ENCODE peak calls at places on chromosomes 11 and 22, in four cellular contexts. Y is stomach, P is upper lobe of left lung, R is transverse colon. U is an unnamed sample.

GRCh38 chr11:46808804-46809431 is 37.2 kb downstream of the CKAP5 start:
- DNase-seq in P (no peak), Y (no peak), R (no peak), U (no peak)

GRCh38 chr11:32511926-32512325 is 71.7 kb upstream of the EIF3M start:
- DNase-seq in R (no peak), P (no peak), Y (no peak), U (no peak)

GRCh38 chr11:128603003-128603715 is 15.8 kb upstream of the ETS1 start:
- DNase-seq in P (no peak), R (no peak), Y (no peak), U (no peak)

GRCh38 chr22:44143596-44143995 is 37.1 kb upstream of the PARVG start:
- DNase-seq in Y (no peak), R (no peak), P (no peak), U (no peak)

GRCh38 chr11:123065634-123066033 is 3.7 kb upstream of the HSPA8 start:
- DNase-seq in R (no peak), P (no peak), Y (no peak), U (no peak)

GRCh38 chr11:119236490-119236889 is 30.4 kb downstream of the CBL start:
- DNase-seq in R (no peak), Y (no peak), P (no peak), U (no peak)

GRCh38 chr11:114821626-114822025 is 143.3 kb downstream of the NXPE2 start:
- DNase-seq in Y (no peak), R (no peak), P (no peak), U (no peak)

GRCh38 chr11:3000032-3000961 is 8.2 kb upstream of the NAP1L4 start:
- DNase-seq in R (peak; percentile 61), P (peak; percentile 61), Y (peak; percentile 95), U (peak; percentile 12)

GRCh38 chr11:119315139-119316016 is 1.6 kb downstream of the MCAM start:
- DNase-seq in Y (no peak), P (no peak), R (peak; percentile 62), U (no peak)

GRCh38 chr11:46388619-46389449 is 2.7 kb downstream of the CHRM4 start:
- DNase-seq in P (no peak), Y (no peak), R (no peak), U (no peak)

GRCh38 chr11:61912991-61913698 is 4.2 kb downstream of the RAB3IL1 start:
- DNase-seq in P (peak; percentile 19), R (no peak), Y (no peak), U (peak; percentile 27)

GRCh38 chr22:17980013-17980510 is 44.3 kb downstream of the MICAL3 start:
- DNase-seq in R (no peak), Y (no peak), P (no peak), U (no peak)

GRCh38 chr11:108207683-108208060 is 14.8 kb downstream of the NPAT start:
- DNase-seq in R (no peak), P (no peak), Y (no peak), U (no peak)

GRCh38 chr22:50530857-50531545 is 1.2 kb upstream of the TYMP start:
- DNase-seq in P (peak; percentile 94), Y (peak; percentile 91), R (peak; percentile 93), U (no peak)

GRCh38 chr11:120137611-120138521 is at the start of gene TRIM29:
- DNase-seq in R (peak; percentile 49), P (no peak), Y (peak; percentile 37), U (no peak)

GRCh38 chr11:100948936-100949335 is 180.7 kb downstream of the PGR start:
- DNase-seq in Y (no peak), P (no peak), R (no peak), U (no peak)

GRCh38 chr11:6006395-6006794 is 351 bp downstream of the OR56A4 start:
- DNase-seq in P (no peak), R (no peak), Y (no peak), U (no peak)

GRCh38 chr11:76745561-76746207 is 37.5 kb upstream of the TSKU start:
- DNase-seq in P (no peak), Y (peak; percentile 66), R (peak; percentile 75), U (no peak)

GRCh38 chr11:134528453-134528852 is 116.4 kb upstream of the B3GAT1 start:
- DNase-seq in R (no peak), P (peak; percentile 18), Y (no peak), U (no peak)

GRCh38 chr11:88231894-88232482 is 56.7 kb upstream of the RAB38 start:
- DNase-seq in R (no peak), P (no peak), Y (no peak), U (no peak)

GRCh38 chr11:33438311-33438710 is 181.1 kb downstream of the HIPK3 start:
- DNase-seq in P (no peak), R (no peak), Y (no peak), U (no peak)

GRCh38 chr11:88552377-88553029 is 215.0 kb upstream of the CTSC start:
- DNase-seq in R (peak; percentile 42), Y (peak; percentile 40), P (peak; percentile 34), U (no peak)

GRCh38 chr11:35622070-35622469 is 3.8 kb downstream of the FJX1 start:
- DNase-seq in P (no peak), R (no peak), Y (no peak), U (no peak)

GRCh38 chr11:61679893-61680621 is at the start of gene DAGLA:
- DNase-seq in R (peak; percentile 74), P (peak; percentile 60), Y (peak; percentile 83), U (peak; percentile 68)

GRCh38 chr22:28769394-28770085 is 3.0 kb upstream of the CCDC117 start:
- DNase-seq in Y (no peak), P (no peak), R (no peak), U (no peak)

GRCh38 chr22:33539902-33540751 is 380.1 kb downstream of the LARGE1 start:
- DNase-seq in P (peak; percentile 43), Y (peak; percentile 86), R (peak; percentile 73), U (peak; percentile 81)

GRCh38 chr11:2581931-2582435 is 117.8 kb downstream of the KCNQ1OT1 start:
- DNase-seq in Y (peak; percentile 24), R (peak; percentile 5), P (peak; percentile 17), U (peak; percentile 31)

GRCh38 chr11:71067753-71068152 is 184.6 kb downstream of the SHANK2 start:
- DNase-seq in P (no peak), Y (no peak), R (no peak), U (no peak)

GRCh38 chr11:71075116-71075720 is 177.2 kb downstream of the SHANK2 start:
- DNase-seq in R (no peak), Y (no peak), P (no peak), U (no peak)

GRCh38 chr11:71068963-71069362 is 183.4 kb downstream of the SHANK2 start:
- DNase-seq in Y (no peak), R (no peak), P (no peak), U (no peak)

GRCh38 chr11:71071736-71072509 is 180.5 kb downstream of the SHANK2 start:
- DNase-seq in R (no peak), P (no peak), Y (no peak), U (no peak)

DNA sequence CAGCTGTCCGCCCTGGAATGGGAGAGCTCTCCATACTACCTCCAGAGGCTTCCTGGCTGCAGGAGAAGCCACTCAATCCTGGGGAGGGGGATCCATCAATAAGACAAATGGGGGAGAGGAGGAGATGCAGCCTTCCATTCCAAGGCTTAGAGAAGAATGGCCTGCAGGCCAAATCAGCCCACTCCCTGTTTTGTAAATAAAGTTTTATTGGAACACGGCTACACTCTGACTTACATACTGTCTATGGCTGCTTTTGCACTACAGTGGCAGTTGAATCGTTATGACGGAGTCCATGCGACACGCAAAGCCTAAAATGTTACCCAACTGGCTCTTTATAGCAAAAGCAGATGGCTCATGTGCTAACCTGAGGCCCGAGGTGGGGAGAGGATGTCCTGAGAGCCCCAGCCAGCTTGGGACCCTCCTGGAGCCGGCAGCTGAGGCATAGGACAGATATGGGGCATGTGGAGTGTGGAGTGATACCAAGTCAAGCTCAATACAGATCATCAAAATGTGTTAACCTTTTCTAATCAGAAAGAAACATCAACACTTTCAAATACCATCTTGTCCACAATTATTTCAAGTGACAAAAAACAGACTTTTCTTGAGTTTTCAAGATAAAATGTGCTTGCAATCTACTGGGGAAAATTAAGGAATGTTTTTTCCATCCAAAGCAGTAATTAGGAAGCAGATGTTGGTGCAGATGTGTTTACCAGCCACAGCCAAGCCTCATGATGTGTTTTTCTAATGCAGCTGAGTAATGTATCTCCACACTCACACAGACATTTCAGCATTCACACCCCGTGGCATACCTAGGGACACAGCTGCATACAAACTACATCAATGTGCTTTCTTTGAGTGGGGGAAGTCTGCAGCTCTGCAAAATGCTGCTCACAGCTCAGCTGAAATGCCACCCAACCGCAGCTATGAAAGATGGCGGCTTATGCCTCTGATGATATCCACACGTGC is 181.6 kb downstream of the SHANK2 start:
- DNase-seq in Y (no peak), R (no peak), P (no peak), U (no peak)
- TF ChIP-seq POLR2A in Y (no peak), R (no peak), P (no peak), U (no peak)

GRCh38 chr22:40463017-40463631 is 92.7 kb downstream of the SGSM3 start:
- DNase-seq in P (peak; percentile 58), R (peak; percentile 27), Y (no peak), U (no peak)
- TF ChIP-seq EP300 in P (no peak), R (no peak), Y (no peak), U (no peak)

DNA sequence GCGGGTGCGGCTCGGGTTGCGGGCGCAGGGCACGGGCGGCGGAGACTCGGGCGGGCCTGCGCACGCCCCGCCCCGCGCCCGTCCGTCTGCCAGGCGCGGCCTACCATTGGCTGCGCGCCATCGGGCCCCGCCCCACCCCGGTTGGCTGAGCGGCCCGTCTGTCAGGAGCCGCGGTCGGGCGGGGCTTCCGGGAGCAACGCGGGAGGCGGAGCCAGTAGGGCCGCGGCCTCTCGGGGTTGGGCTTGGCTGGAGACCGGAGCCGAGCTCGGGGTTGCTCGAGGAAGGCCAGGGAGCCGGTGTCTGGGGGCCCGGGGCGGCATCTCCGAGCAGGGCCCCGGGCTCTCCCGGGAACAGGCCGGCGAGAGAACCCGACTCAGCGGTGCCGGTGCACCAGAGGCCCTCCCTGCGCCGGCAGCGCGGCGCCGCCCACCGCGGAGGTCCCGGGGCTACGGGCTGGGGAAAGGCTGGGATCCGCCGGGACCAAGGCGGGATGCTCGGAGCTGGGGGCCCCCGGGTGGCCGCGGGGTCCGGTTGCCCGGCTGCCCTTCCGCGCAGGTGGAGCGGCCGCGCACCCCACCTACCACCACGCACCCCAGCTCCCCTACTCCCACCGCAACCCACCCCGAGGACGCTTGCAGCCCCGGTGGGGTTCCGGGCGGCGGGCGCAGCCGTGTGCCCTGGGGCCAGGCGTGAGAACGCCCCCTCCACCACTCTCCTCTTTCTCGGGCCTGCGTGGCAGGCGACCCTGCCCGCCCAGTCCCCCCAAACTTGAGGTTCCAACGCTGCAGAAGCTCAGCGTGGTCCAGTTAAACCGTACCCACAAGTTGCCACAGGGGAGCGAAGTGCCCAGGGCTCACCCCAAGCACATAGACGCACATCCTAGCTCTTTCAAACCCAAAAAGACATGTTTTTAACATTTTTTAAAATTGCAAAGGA is at the start of gene HRAS:
- DNase-seq in P (peak; percentile 95), R (peak; percentile 97), Y (peak; percentile 97), U (peak; percentile 97)
- TF ChIP-seq POLR2A in P (peak; percentile 81), R (peak; percentile 79), Y (no peak), U (no peak)

DNA sequence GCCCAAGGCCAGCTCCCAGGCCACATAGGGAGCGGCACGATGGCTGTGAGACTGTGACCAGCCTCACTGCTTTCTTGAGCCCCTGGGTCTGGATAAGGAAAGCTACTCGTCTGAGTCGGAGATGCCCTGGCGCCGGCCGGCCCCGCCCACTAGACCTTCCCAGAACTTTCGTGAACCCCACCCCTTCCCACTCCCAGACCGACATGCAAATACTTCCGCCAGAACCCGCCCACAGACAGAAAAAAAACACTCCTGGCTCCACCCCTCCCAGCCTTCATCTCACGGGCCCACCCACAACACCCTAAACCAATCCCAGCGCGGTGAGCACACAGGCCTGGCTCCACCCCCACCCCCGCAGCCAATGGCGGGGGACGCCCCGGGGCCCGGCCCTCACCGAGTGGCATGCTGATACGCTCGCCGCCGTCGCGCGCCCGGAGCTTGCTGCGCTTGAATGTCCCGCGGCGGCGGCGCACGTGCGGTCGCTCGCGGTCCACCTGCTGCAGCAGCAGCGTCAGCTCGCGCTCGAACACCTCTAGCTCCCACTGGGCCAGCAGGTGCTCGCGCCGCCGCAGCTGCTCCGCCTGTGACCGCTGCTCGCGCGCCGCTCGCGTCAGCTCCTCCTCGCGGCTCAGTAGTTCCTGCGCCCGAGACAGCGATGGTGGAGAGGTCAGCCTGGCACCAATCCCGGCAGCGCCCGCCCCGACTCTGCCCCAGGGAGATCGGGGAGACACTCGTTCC is 7.0 kb downstream of the MAP3K11 start:
- DNase-seq in R (peak; percentile 91), Y (peak; percentile 95), P (peak; percentile 95), U (peak; percentile 96)
- TF ChIP-seq EP300 in R (no peak), Y (no peak), P (no peak), U (peak; percentile 63)

U was measured in ovary.